ENCODE peak calls at places on chromosomes 11 and 22, in seven cellular contexts. Y, S, M, U, Q, H and L are unnamed samples.

GRCh38 chr11:119363874-119364590 is 17.5 kb downstream of the USP2 start:
- DNase-seq in Y (no peak), S (peak), M (no peak), U (peak), Q (peak), H (no peak), L (peak)

GRCh38 chr11:41175304-41175972 is 284.0 kb downstream of the LRRC4C start:
- DNase-seq in Y (no peak), S (no peak), M (no peak), U (no peak), Q (no peak), H (no peak), L (peak)

GRCh38 chr11:58433638-58434203 is 5.8 kb upstream of the OR5B2 start:
- DNase-seq in Y (no peak), S (no peak), M (no peak), U (no peak), Q (no peak), H (no peak), L (no peak)

GRCh38 chr11:47587733-47588326 is 1.4 kb downstream of the FAM180B start:
- DNase-seq in Y (no peak), S (no peak), M (no peak), U (no peak), Q (no peak), H (no peak), L (no peak)

GRCh38 chr11:36558511-36559413 is 9.0 kb upstream of the RAG1 start:
- DNase-seq in Y (no peak), S (no peak), M (no peak), U (no peak), Q (no peak), H (peak), L (no peak)

GRCh38 chr11:59560290-59560701 is 49.0 kb downstream of the OR4D9 start:
- DNase-seq in Y (peak), S (peak), M (peak), U (peak), Q (peak), H (peak), L (peak)

GRCh38 chr22:42329504-42329903 is 59.1 kb upstream of the TCF20 start:
- DNase-seq in Y (no peak), S (no peak), M (no peak), U (no peak), Q (no peak), H (no peak), L (no peak)

GRCh38 chr22:42202669-42203068 is 67.8 kb downstream of the TCF20 start:
- DNase-seq in Y (no peak), S (no peak), M (no peak), U (no peak), Q (no peak), H (no peak), L (no peak)

GRCh38 chr11:6654281-6655019 is 1.2 kb downstream of the DCHS1 start:
- DNase-seq in Y (no peak), S (no peak), M (peak), U (peak), Q (peak), H (no peak), L (no peak)

GRCh38 chr11:124114942-124115781 is at the start of gene VWA5A:
- DNase-seq in Y (peak), S (peak), M (peak), U (peak), Q (peak), H (peak), L (peak)

GRCh38 chr11:114195981-114196731 is 100.0 kb upstream of the NNMT start:
- DNase-seq in Y (no peak), S (no peak), M (no peak), U (no peak), Q (no peak), H (no peak), L (peak)

GRCh38 chr11:131692151-131692550 is 321.7 kb downstream of the NTM start:
- DNase-seq in Y (no peak), S (no peak), M (no peak), U (no peak), Q (no peak), H (no peak), L (no peak)

GRCh38 chr11:106152013-106152412 is 74.6 kb downstream of the AASDHPPT start:
- DNase-seq in Y (no peak), S (no peak), M (no peak), U (no peak), Q (no peak), H (no peak), L (peak)

GRCh38 chr11:120413480-120413879 is 77.3 kb downstream of the ARHGEF12 start:
- DNase-seq in Y (no peak), S (no peak), M (no peak), U (no peak), Q (no peak), H (no peak), L (no peak)

GRCh38 chr11:34425863-34426262 is 12.9 kb upstream of the CAT start:
- DNase-seq in Y (no peak), S (no peak), M (no peak), U (no peak), Q (no peak), H (no peak), L (no peak)

GRCh38 chr11:134170909-134171281 is 52.9 kb downstream of the NCAPD3 start:
- DNase-seq in Y (no peak), S (no peak), M (no peak), U (no peak), Q (no peak), H (no peak), L (no peak)

GRCh38 chr11:9711454-9712307 is 47.8 kb downstream of the SWAP70 start:
- DNase-seq in Y (no peak), S (no peak), M (no peak), U (no peak), Q (no peak), H (no peak), L (no peak)

GRCh38 chr11:64854534-64855502 is 10.4 kb upstream of the CDC42BPG start:
- DNase-seq in Y (peak), S (peak), M (peak), U (no peak), Q (no peak), H (no peak), L (no peak)

GRCh38 chr11:363948-364761 is 5.1 kb upstream of the B4GALNT4 start:
- DNase-seq in Y (peak), S (no peak), M (peak), U (peak), Q (peak), H (no peak), L (peak)

DNA sequence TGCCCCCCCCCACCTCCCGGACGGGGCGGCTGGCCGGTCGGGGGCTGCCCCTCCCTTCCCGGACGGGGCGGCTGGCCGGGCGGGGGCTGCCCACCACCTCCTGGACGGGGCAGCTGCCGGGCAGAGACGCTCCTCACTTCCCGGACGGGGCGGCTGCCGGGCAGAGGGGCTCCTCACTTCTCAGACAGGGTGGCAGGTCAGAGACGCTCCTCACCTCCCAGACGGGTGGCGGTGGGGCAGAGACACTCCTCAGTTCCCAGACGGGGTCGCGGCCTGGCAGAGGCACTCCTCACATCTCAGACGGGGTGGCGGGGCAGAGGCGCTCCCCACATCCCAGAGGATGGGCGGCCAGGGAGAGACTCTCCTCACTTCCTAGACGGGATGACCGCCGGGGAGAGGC is 24.0 kb downstream of the RNF185 start:
- DNase-seq in Y (no peak), S (no peak), M (no peak), U (no peak), Q (no peak), H (no peak), L (no peak)
- TF ChIP-seq JUND in Y (no peak), S (no peak), M (no peak), U (no peak), Q (no peak), H (no peak), L (no peak)

GRCh38 chr22:21587803-21588611 is 20.5 kb downstream of the UBE2L3 start:
- DNase-seq in Y (no peak), S (peak), M (no peak), U (no peak), Q (no peak), H (peak), L (no peak)
- TF ChIP-seq JUND in Y (no peak), S (peak), M (no peak), U (no peak), Q (no peak), H (peak), L (no peak)

GRCh38 chr22:38799265-38800002 is 5.5 kb upstream of the DNAL4 start:
- DNase-seq in Y (no peak), S (peak), M (no peak), U (no peak), Q (no peak), H (no peak), L (no peak)
- TF ChIP-seq JUND in Y (no peak), S (no peak), M (no peak), U (no peak), Q (no peak), H (no peak), L (no peak)

GRCh38 chr11:73235236-73235786 is 17.2 kb downstream of the P2RY2 start:
- DNase-seq in Y (no peak), S (no peak), M (no peak), U (no peak), Q (no peak), H (no peak), L (no peak)
- TF ChIP-seq JUND in Y (no peak), S (no peak), M (no peak), U (no peak), Q (no peak), H (no peak), L (no peak)

GRCh38 chr11:2687223-2687530 is 12.6 kb downstream of the KCNQ1OT1 start:
- DNase-seq in Y (no peak), S (no peak), M (no peak), U (no peak), Q (no peak), H (no peak), L (no peak)
- TF ChIP-seq JUND in Y (no peak), S (no peak), M (no peak), U (no peak), Q (no peak), H (no peak), L (no peak)

GRCh38 chr11:8291421-8292350 is 28.0 kb upstream of the LMO1 start:
- DNase-seq in Y (no peak), S (no peak), M (no peak), U (peak), Q (no peak), H (no peak), L (no peak)
- TF ChIP-seq JUND in Y (no peak), S (no peak), M (no peak), U (no peak), Q (no peak), H (no peak), L (no peak)

GRCh38 chr11:1935156-1936071 is 11.7 kb upstream of the MRPL23 start:
- DNase-seq in Y (no peak), S (no peak), M (no peak), U (peak), Q (no peak), H (no peak), L (no peak)
- TF ChIP-seq JUND in Y (no peak), S (no peak), M (no peak), U (no peak), Q (no peak), H (no peak), L (no peak)